ENCODE peak calls at places on chromosomes 1 and 21, in eight cellular contexts. One of them, this sample, is unnamed.

GRCh38 chr1:119097380-119097779 is 43.1 kb downstream of the WARS2 start:
- DNase-seq in A549: no peak
- DNase-seq in mammary epithelial cell: peak; percentile 27
- DNase-seq in hepatocyte: no peak
- DNase-seq in fibroblast of lung: peak; percentile 55
- DNase-seq in PC-9: no peak
- DNase-seq in CD4-positive, alpha-beta memory T cell: no peak
- DNase-seq in K562: no peak
- DNase-seq in this sample: peak; percentile 79

GRCh38 chr1:224211262-224211962 is 28.4 kb downstream of the DEGS1 start:
- DNase-seq in hepatocyte: peak; percentile 84
- DNase-seq in fibroblast of lung: peak; percentile 80
- DNase-seq in A549: no peak
- DNase-seq in mammary epithelial cell: peak; percentile 68
- DNase-seq in CD4-positive, alpha-beta memory T cell: no peak
- DNase-seq in K562: no peak
- DNase-seq in PC-9: no peak
- DNase-seq in this sample: peak; percentile 73

GRCh38 chr1:220631238-220631842 is 58.8 kb upstream of the C1orf115 start:
- DNase-seq in hepatocyte: no peak
- DNase-seq in CD4-positive, alpha-beta memory T cell: no peak
- DNase-seq in K562: no peak
- DNase-seq in PC-9: no peak
- DNase-seq in mammary epithelial cell: peak; percentile 9
- DNase-seq in fibroblast of lung: peak; percentile 11
- DNase-seq in A549: no peak
- DNase-seq in this sample: no peak

GRCh38 chr1:228004331-228004871 is 2.4 kb upstream of the WNT3A start:
- DNase-seq in mammary epithelial cell: peak; percentile 21
- DNase-seq in K562: peak; percentile 63
- DNase-seq in PC-9: peak; percentile 59
- DNase-seq in fibroblast of lung: no peak
- DNase-seq in A549: peak; percentile 62
- DNase-seq in CD4-positive, alpha-beta memory T cell: no peak
- DNase-seq in hepatocyte: peak; percentile 60
- DNase-seq in this sample: peak; percentile 32

GRCh38 chr1:223230161-223230881 is 87.3 kb upstream of the TLR5 start:
- DNase-seq in K562: no peak
- DNase-seq in mammary epithelial cell: peak; percentile 88
- DNase-seq in hepatocyte: no peak
- DNase-seq in CD4-positive, alpha-beta memory T cell: no peak
- DNase-seq in PC-9: peak; percentile 54
- DNase-seq in fibroblast of lung: peak; percentile 75
- DNase-seq in A549: no peak
- DNase-seq in this sample: no peak

GRCh38 chr1:170619167-170620030 is 44.5 kb upstream of the PRRX1 start:
- DNase-seq in hepatocyte: no peak
- DNase-seq in mammary epithelial cell: peak; percentile 46
- DNase-seq in K562: no peak
- DNase-seq in PC-9: no peak
- DNase-seq in CD4-positive, alpha-beta memory T cell: no peak
- DNase-seq in fibroblast of lung: no peak
- DNase-seq in A549: no peak
- DNase-seq in this sample: no peak

GRCh38 chr1:47175227-47175934 is 14.5 kb downstream of the PDZK1IP1 start:
- DNase-seq in CD4-positive, alpha-beta memory T cell: peak; percentile 51
- DNase-seq in A549: peak; percentile 77
- DNase-seq in PC-9: peak; percentile 63
- DNase-seq in mammary epithelial cell: peak; percentile 67
- DNase-seq in hepatocyte: peak; percentile 79
- DNase-seq in fibroblast of lung: peak; percentile 60
- DNase-seq in K562: peak; percentile 86
- DNase-seq in this sample: peak; percentile 78

GRCh38 chr1:236476019-236476418 is 47.8 kb upstream of the LGALS8 start:
- DNase-seq in K562: no peak
- DNase-seq in mammary epithelial cell: no peak
- DNase-seq in A549: no peak
- DNase-seq in fibroblast of lung: no peak
- DNase-seq in CD4-positive, alpha-beta memory T cell: no peak
- DNase-seq in PC-9: no peak
- DNase-seq in hepatocyte: no peak
- DNase-seq in this sample: no peak

GRCh38 chr1:212514782-212515181 is 82.1 kb downstream of the NENF start:
- DNase-seq in fibroblast of lung: no peak
- DNase-seq in hepatocyte: peak; percentile 53
- DNase-seq in A549: no peak
- DNase-seq in mammary epithelial cell: no peak
- DNase-seq in K562: no peak
- DNase-seq in CD4-positive, alpha-beta memory T cell: no peak
- DNase-seq in PC-9: no peak
- DNase-seq in this sample: no peak

GRCh38 chr1:238399558-238399957 is 508.8 kb upstream of the ZP4 start:
- DNase-seq in mammary epithelial cell: no peak
- DNase-seq in fibroblast of lung: no peak
- DNase-seq in hepatocyte: no peak
- DNase-seq in CD4-positive, alpha-beta memory T cell: no peak
- DNase-seq in PC-9: no peak
- DNase-seq in K562: no peak
- DNase-seq in A549: no peak
- DNase-seq in this sample: peak; percentile 22

GRCh38 chr1:43143441-43143888 is 28.6 kb downstream of the EBNA1BP2 start:
- DNase-seq in K562: peak; percentile 64
- DNase-seq in A549: no peak
- DNase-seq in PC-9: no peak
- DNase-seq in hepatocyte: no peak
- DNase-seq in fibroblast of lung: no peak
- DNase-seq in CD4-positive, alpha-beta memory T cell: no peak
- DNase-seq in mammary epithelial cell: peak; percentile 11
- DNase-seq in this sample: peak; percentile 32

GRCh38 chr1:100989306-100990077 is 36.1 kb downstream of the DPH5 start:
- DNase-seq in hepatocyte: peak; percentile 55
- DNase-seq in fibroblast of lung: peak; percentile 93
- DNase-seq in PC-9: no peak
- DNase-seq in mammary epithelial cell: peak; percentile 60
- DNase-seq in K562: no peak
- DNase-seq in CD4-positive, alpha-beta memory T cell: no peak
- DNase-seq in A549: no peak
- DNase-seq in this sample: peak; percentile 60

GRCh38 chr21:25934771-25935224 is 200.0 kb downstream of the GABPA start:
- DNase-seq in hepatocyte: peak; percentile 27
- DNase-seq in A549: peak; percentile 15
- DNase-seq in fibroblast of lung: peak; percentile 97
- DNase-seq in CD4-positive, alpha-beta memory T cell: no peak
- DNase-seq in mammary epithelial cell: peak; percentile 94
- DNase-seq in K562: no peak
- DNase-seq in PC-9: peak; percentile 56
- DNase-seq in this sample: peak; percentile 50

GRCh38 chr1:171566467-171566866 is 55.6 kb upstream of the MYOCOS start:
- DNase-seq in fibroblast of lung: no peak
- DNase-seq in K562: peak; percentile 29
- DNase-seq in PC-9: no peak
- DNase-seq in CD4-positive, alpha-beta memory T cell: no peak
- DNase-seq in mammary epithelial cell: no peak
- DNase-seq in A549: no peak
- DNase-seq in hepatocyte: no peak
- DNase-seq in this sample: no peak

GRCh38 chr1:92211166-92211565 is 6.5 kb upstream of the C1orf146 start:
- DNase-seq in A549: no peak
- DNase-seq in hepatocyte: no peak
- DNase-seq in K562: no peak
- DNase-seq in PC-9: no peak
- DNase-seq in fibroblast of lung: peak; percentile 70
- DNase-seq in mammary epithelial cell: peak; percentile 6
- DNase-seq in CD4-positive, alpha-beta memory T cell: no peak
- DNase-seq in this sample: no peak

GRCh38 chr1:1627842-1628655 is 3.9 kb upstream of the MMP23B start:
- DNase-seq in fibroblast of lung: no peak
- DNase-seq in CD4-positive, alpha-beta memory T cell: peak; percentile 46
- DNase-seq in PC-9: no peak
- DNase-seq in hepatocyte: peak; percentile 4
- DNase-seq in mammary epithelial cell: no peak
- DNase-seq in K562: no peak
- DNase-seq in A549: no peak
- DNase-seq in this sample: no peak

GRCh38 chr1:224407546-224408293 is 26.9 kb downstream of the WDR26 start:
- DNase-seq in K562: no peak
- DNase-seq in CD4-positive, alpha-beta memory T cell: no peak
- DNase-seq in mammary epithelial cell: peak; percentile 77
- DNase-seq in hepatocyte: no peak
- DNase-seq in PC-9: peak; percentile 83
- DNase-seq in A549: no peak
- DNase-seq in fibroblast of lung: no peak
- DNase-seq in this sample: no peak

GRCh38 chr1:201769966-201770365 is 59.0 kb upstream of the IPO9 start:
- DNase-seq in A549: no peak
- DNase-seq in mammary epithelial cell: peak; percentile 66
- DNase-seq in CD4-positive, alpha-beta memory T cell: no peak
- DNase-seq in fibroblast of lung: peak; percentile 96
- DNase-seq in K562: no peak
- DNase-seq in hepatocyte: no peak
- DNase-seq in PC-9: no peak
- DNase-seq in this sample: no peak

GRCh38 chr1:47536646-47537118 is 98.8 kb downstream of the FOXD2 start:
- DNase-seq in hepatocyte: no peak
- DNase-seq in mammary epithelial cell: no peak
- DNase-seq in K562: no peak
- DNase-seq in CD4-positive, alpha-beta memory T cell: no peak
- DNase-seq in PC-9: no peak
- DNase-seq in A549: no peak
- DNase-seq in fibroblast of lung: no peak
- DNase-seq in this sample: peak; percentile 32

GRCh38 chr1:4975856-4976255 is 321.4 kb downstream of the AJAP1 start:
- DNase-seq in mammary epithelial cell: no peak
- DNase-seq in K562: no peak
- DNase-seq in PC-9: no peak
- DNase-seq in CD4-positive, alpha-beta memory T cell: no peak
- DNase-seq in A549: no peak
- DNase-seq in fibroblast of lung: no peak
- DNase-seq in hepatocyte: no peak
- DNase-seq in this sample: no peak
- H3K9me3 ChIP-seq in mammary epithelial cell: peaks cover 7% of the 10 kb centered on the region
- H3K9me3 ChIP-seq in K562: no peaks in the 10 kb centered on the region
- H3K9me3 ChIP-seq in PC-9: no peaks in the 10 kb centered on the region
- H3K9me3 ChIP-seq in CD4-positive, alpha-beta memory T cell: no peaks in the 10 kb centered on the region
- H3K9me3 ChIP-seq in A549: no peaks in the 10 kb centered on the region
- H3K9me3 ChIP-seq in fibroblast of lung: no peaks in the 10 kb centered on the region
- H3K9me3 ChIP-seq in hepatocyte: no peaks in the 10 kb centered on the region
- H3K9me3 ChIP-seq in this sample: no peaks in the 10 kb centered on the region

GRCh38 chr1:114431026-114431425 is 80.0 kb downstream of the TRIM33 start:
- DNase-seq in mammary epithelial cell: no peak
- DNase-seq in hepatocyte: no peak
- DNase-seq in fibroblast of lung: no peak
- DNase-seq in CD4-positive, alpha-beta memory T cell: no peak
- DNase-seq in PC-9: no peak
- DNase-seq in A549: no peak
- DNase-seq in K562: no peak
- DNase-seq in this sample: no peak
- H3K27ac ChIP-seq in mammary epithelial cell: no peak overlapping the region
- H3K27ac ChIP-seq in hepatocyte: no peak overlapping the region
- H3K27ac ChIP-seq in fibroblast of lung: no peak overlapping the region
- H3K27ac ChIP-seq in CD4-positive, alpha-beta memory T cell: no peak overlapping the region
- H3K27ac ChIP-seq in PC-9: no peak overlapping the region
- H3K27ac ChIP-seq in A549: no peak overlapping the region
- H3K27ac ChIP-seq in K562: no peak overlapping the region
- H3K27ac ChIP-seq in this sample: no peak overlapping the region

GRCh38 chr1:32754282-32755097 is 51.9 kb upstream of the SYNC start:
- DNase-seq in fibroblast of lung: no peak
- DNase-seq in hepatocyte: peak; percentile 70
- DNase-seq in PC-9: peak; percentile 38
- DNase-seq in CD4-positive, alpha-beta memory T cell: peak; percentile 79
- DNase-seq in A549: no peak
- DNase-seq in K562: peak; percentile 77
- DNase-seq in mammary epithelial cell: peak; percentile 64
- DNase-seq in this sample: peak; percentile 70

GRCh38 chr1:32755098-32755809 is 52.7 kb upstream of the SYNC start:
- DNase-seq in hepatocyte: no peak
- DNase-seq in CD4-positive, alpha-beta memory T cell: no peak
- DNase-seq in fibroblast of lung: no peak
- DNase-seq in PC-9: no peak
- DNase-seq in A549: no peak
- DNase-seq in K562: no peak
- DNase-seq in mammary epithelial cell: no peak
- DNase-seq in this sample: no peak

GRCh38 chr1:32755810-32756159 is 53.2 kb upstream of the SYNC start:
- DNase-seq in K562: no peak
- DNase-seq in PC-9: no peak
- DNase-seq in mammary epithelial cell: no peak
- DNase-seq in A549: no peak
- DNase-seq in fibroblast of lung: no peak
- DNase-seq in CD4-positive, alpha-beta memory T cell: no peak
- DNase-seq in hepatocyte: no peak
- DNase-seq in this sample: no peak

GRCh38 chr1:32757213-32757895 is 54.8 kb upstream of the SYNC start:
- DNase-seq in A549: no peak
- DNase-seq in CD4-positive, alpha-beta memory T cell: no peak
- DNase-seq in K562: peak; percentile 86
- DNase-seq in PC-9: no peak
- DNase-seq in mammary epithelial cell: no peak
- DNase-seq in hepatocyte: peak; percentile 8
- DNase-seq in fibroblast of lung: no peak
- DNase-seq in this sample: peak; percentile 84

GRCh38 chr1:32753532-32754281 is 51.1 kb upstream of the SYNC start:
- DNase-seq in mammary epithelial cell: peak; percentile 77
- DNase-seq in A549: no peak
- DNase-seq in hepatocyte: peak; percentile 97
- DNase-seq in CD4-positive, alpha-beta memory T cell: peak; percentile 67
- DNase-seq in PC-9: peak; percentile 89
- DNase-seq in fibroblast of lung: no peak
- DNase-seq in K562: peak; percentile 99
- DNase-seq in this sample: peak; percentile 74
- H3K4me1 ChIP-seq in mammary epithelial cell: peaks cover 34% of the 10 kb centered on the region
- H3K4me1 ChIP-seq in A549: peaks cover 44% of the 10 kb centered on the region
- H3K4me1 ChIP-seq in hepatocyte: peaks cover 37% of the 10 kb centered on the region
- H3K4me1 ChIP-seq in CD4-positive, alpha-beta memory T cell: peaks cover 13% of the 10 kb centered on the region
- H3K4me1 ChIP-seq in PC-9: peaks cover 48% of the 10 kb centered on the region
- H3K4me1 ChIP-seq in fibroblast of lung: peaks cover 10% of the 10 kb centered on the region
- H3K4me1 ChIP-seq in K562: peaks cover 45% of the 10 kb centered on the region
- H3K4me1 ChIP-seq in this sample: peaks cover 18% of the 10 kb centered on the region

GRCh38 chr1:58927722-58928085 is 143.9 kb upstream of the JUN start:
- DNase-seq in K562: no peak
- DNase-seq in A549: no peak
- DNase-seq in CD4-positive, alpha-beta memory T cell: no peak
- DNase-seq in PC-9: peak; percentile 18
- DNase-seq in mammary epithelial cell: peak; percentile 67
- DNase-seq in hepatocyte: no peak
- DNase-seq in fibroblast of lung: no peak
- DNase-seq in this sample: no peak

GRCh38 chr1:58931761-58932160 is 147.9 kb upstream of the JUN start:
- DNase-seq in fibroblast of lung: no peak
- DNase-seq in hepatocyte: no peak
- DNase-seq in K562: no peak
- DNase-seq in A549: no peak
- DNase-seq in PC-9: no peak
- DNase-seq in CD4-positive, alpha-beta memory T cell: no peak
- DNase-seq in mammary epithelial cell: no peak
- DNase-seq in this sample: no peak

GRCh38 chr1:58931024-58931423 is 147.2 kb upstream of the JUN start:
- DNase-seq in PC-9: no peak
- DNase-seq in K562: no peak
- DNase-seq in A549: no peak
- DNase-seq in hepatocyte: no peak
- DNase-seq in mammary epithelial cell: no peak
- DNase-seq in CD4-positive, alpha-beta memory T cell: no peak
- DNase-seq in fibroblast of lung: no peak
- DNase-seq in this sample: no peak

GRCh38 chr1:58928514-58928913 is 144.7 kb upstream of the JUN start:
- DNase-seq in CD4-positive, alpha-beta memory T cell: no peak
- DNase-seq in mammary epithelial cell: no peak
- DNase-seq in fibroblast of lung: no peak
- DNase-seq in hepatocyte: peak; percentile 65
- DNase-seq in PC-9: peak; percentile 40
- DNase-seq in A549: no peak
- DNase-seq in K562: no peak
- DNase-seq in this sample: no peak

GRCh38 chr1:58929667-58930325 is 145.9 kb upstream of the JUN start:
- DNase-seq in CD4-positive, alpha-beta memory T cell: peak; percentile 72
- DNase-seq in mammary epithelial cell: peak; percentile 59
- DNase-seq in PC-9: peak; percentile 87
- DNase-seq in K562: peak; percentile 62
- DNase-seq in hepatocyte: peak; percentile 80
- DNase-seq in fibroblast of lung: no peak
- DNase-seq in A549: peak; percentile 33
- DNase-seq in this sample: no peak
- H3K9me3 ChIP-seq in CD4-positive, alpha-beta memory T cell: no peaks in the 10 kb centered on the region
- H3K9me3 ChIP-seq in mammary epithelial cell: no peaks in the 10 kb centered on the region
- H3K9me3 ChIP-seq in PC-9: no peaks in the 10 kb centered on the region
- H3K9me3 ChIP-seq in K562: peaks cover 3% of the 10 kb centered on the region
- H3K9me3 ChIP-seq in hepatocyte: no peaks in the 10 kb centered on the region
- H3K9me3 ChIP-seq in fibroblast of lung: no peaks in the 10 kb centered on the region
- H3K9me3 ChIP-seq in A549: no peaks in the 10 kb centered on the region
- H3K9me3 ChIP-seq in this sample: peaks cover 4% of the 10 kb centered on the region